ENCODE peak calls at places on chromosomes 1 and 21, in eight cellular contexts. N is ascending aorta; S is fibroblast of lung; M is vagina; R is left lung; E is mesendoderm; X is effector memory CD4-positive, alpha-beta T cell; J is thyroid gland. A is an unnamed sample.

GRCh38 chr21:37186983-37187382 is 80.2 kb downstream of the VPS26C start:
- DNase-seq in N (no peak), S (no peak), M (no peak), R (no peak), E (no peak), X (no peak), J (no peak), A (no peak)

GRCh38 chr1:145918992-145919939 is 749 bp upstream of the PEX11B start:
- DNase-seq in N (no peak), S (peak), M (no peak), R (peak), E (peak), X (no peak), J (peak), A (no peak)

GRCh38 chr1:12184008-12184681 is 17.4 kb downstream of the TNFRSF1B start:
- DNase-seq in N (peak), S (peak), M (peak), R (peak), E (peak), X (no peak), J (peak), A (peak)

GRCh38 chr21:34336756-34337391 is 26.9 kb upstream of the KCNE2 start:
- DNase-seq in N (no peak), S (peak), M (no peak), R (no peak), E (no peak), X (no peak), J (no peak), A (no peak)

GRCh38 chr1:207027221-207027777 is 5.3 kb downstream of the C1orf116 start:
- DNase-seq in N (no peak), S (peak), M (no peak), R (peak), E (no peak), X (no peak), J (no peak), A (no peak)

GRCh38 chr1:21539933-21540332 is 30.7 kb downstream of the ALPL start:
- DNase-seq in N (no peak), S (peak), M (no peak), R (no peak), E (peak), X (no peak), J (no peak), A (no peak)

GRCh38 chr1:33802268-33802667 is 61.6 kb upstream of the HMGB4 start:
- DNase-seq in N (no peak), S (no peak), M (no peak), R (no peak), E (no peak), X (no peak), J (no peak), A (no peak)

GRCh38 chr1:60449876-60450275 is 376.3 kb upstream of the C1orf87 start:
- DNase-seq in N (no peak), S (no peak), M (no peak), R (no peak), E (no peak), X (no peak), J (no peak), A (no peak)

GRCh38 chr1:94806451-94806861 is 13.7 kb upstream of the SLC44A3 start:
- DNase-seq in N (no peak), S (peak), M (no peak), R (no peak), E (no peak), X (no peak), J (no peak), A (no peak)

GRCh38 chr1:201721131-201722049 is 107.6 kb upstream of the IPO9 start:
- DNase-seq in N (no peak), S (peak), M (no peak), R (no peak), E (peak), X (no peak), J (no peak), A (no peak)

GRCh38 chr1:23751050-23751814 is 8.0 kb downstream of the ELOA start:
- DNase-seq in N (no peak), S (peak), M (no peak), R (no peak), E (peak), X (peak), J (peak), A (no peak)

GRCh38 chr1:53905509-53905908 is 11.5 kb downstream of the DIO1 start:
- DNase-seq in N (no peak), S (no peak), M (no peak), R (no peak), E (no peak), X (no peak), J (peak), A (no peak)

GRCh38 chr1:223429821-223430220 is 36.6 kb downstream of the CCDC185 start:
- DNase-seq in N (no peak), S (peak), M (no peak), R (no peak), E (no peak), X (no peak), J (no peak), A (no peak)

GRCh38 chr1:47881505-47882442 is 115.4 kb downstream of the TRABD2B start:
- DNase-seq in N (no peak), S (no peak), M (no peak), R (no peak), E (no peak), X (no peak), J (no peak), A (no peak)

GRCh38 chr1:167057297-167057688 is 32.9 kb downstream of the GPA33 start:
- DNase-seq in N (no peak), S (peak), M (peak), R (no peak), E (peak), X (no peak), J (peak), A (peak)

GRCh38 chr1:105087496-105087895 is 1337.8 kb downstream of the AMY1C start:
- DNase-seq in N (no peak), S (peak), M (no peak), R (no peak), E (no peak), X (no peak), J (no peak), A (no peak)

GRCh38 chr1:12407050-12407961 is 177.5 kb downstream of the VPS13D start:
- DNase-seq in N (no peak), S (peak), M (no peak), R (no peak), E (no peak), X (no peak), J (peak), A (no peak)

GRCh38 chr1:94801919-94802546 is 18.1 kb upstream of the SLC44A3 start:
- DNase-seq in N (no peak), S (peak), M (no peak), R (peak), E (peak), X (no peak), J (peak), A (no peak)

GRCh38 chr1:223486366-223486765 is 93.2 kb downstream of the CCDC185 start:
- DNase-seq in N (no peak), S (no peak), M (no peak), R (no peak), E (no peak), X (no peak), J (no peak), A (no peak)

GRCh38 chr1:47575855-47576757 is 138.3 kb downstream of the FOXD2 start:
- DNase-seq in N (no peak), S (peak), M (no peak), R (no peak), E (peak), X (no peak), J (no peak), A (no peak)

GRCh38 chr1:24643362-24644346 is 552 bp downstream of the SRRM1 start:
- DNase-seq in N (no peak), S (peak), M (peak), R (peak), E (peak), X (no peak), J (no peak), A (no peak)

GRCh38 chr1:214003233-214003632 is 15.5 kb downstream of the PROX1 start:
- DNase-seq in N (no peak), S (no peak), M (no peak), R (no peak), E (no peak), X (no peak), J (no peak), A (no peak)

GRCh38 chr1:34925730-34926129 is 3.7 kb downstream of the DLGAP3 start:
- DNase-seq in N (no peak), S (no peak), M (peak), R (no peak), E (no peak), X (no peak), J (no peak), A (no peak)

GRCh38 chr1:6597777-6598131 is 4.9 kb downstream of the KLHL21 start:
- DNase-seq in N (no peak), S (no peak), M (no peak), R (no peak), E (no peak), X (no peak), J (no peak), A (no peak)
- H3K27ac ChIP-seq in N (peak), S (no peak), M (peak), R (no peak), E (no peak), X (no peak), J (no peak), A (peak)

DNA sequence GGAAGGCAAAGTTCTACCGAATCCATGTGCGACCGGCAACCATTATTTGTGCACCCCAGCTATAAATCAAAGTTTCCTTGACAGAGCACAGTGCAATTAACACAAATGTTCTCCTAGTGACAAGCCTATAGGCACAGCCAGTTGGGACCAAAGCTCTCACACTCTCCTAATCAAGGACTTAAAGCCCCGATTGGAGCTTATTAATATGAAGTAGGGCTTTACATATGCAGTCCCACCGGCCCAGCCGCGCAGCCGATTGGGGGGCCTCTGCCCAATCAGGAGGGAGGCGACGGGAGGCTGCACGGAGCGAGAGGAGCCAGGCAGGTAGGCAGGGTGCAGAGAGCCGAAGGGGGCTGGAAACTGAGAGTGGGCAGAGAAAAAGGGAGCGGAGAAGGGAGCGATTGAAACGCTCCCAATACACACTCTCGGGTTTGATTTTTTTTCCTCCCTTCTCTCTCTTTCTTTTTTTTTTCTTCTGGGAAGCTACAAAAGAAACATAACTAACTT is at the start of gene ESRRG:
- DNase-seq in N (no peak), S (peak), M (no peak), R (peak), E (peak), X (no peak), J (peak), A (peak)
- H3K27ac ChIP-seq in N (no peak), S (no peak), M (no peak), R (no peak), E (no peak), X (no peak), J (peak), A (no peak)

GRCh38 chr1:216598448-216598847 is 124.8 kb downstream of the ESRRG start:
- DNase-seq in N (no peak), S (no peak), M (no peak), R (no peak), E (peak), X (no peak), J (no peak), A (no peak)

GRCh38 chr1:216604771-216605170 is 118.5 kb downstream of the ESRRG start:
- DNase-seq in N (no peak), S (no peak), M (no peak), R (no peak), E (no peak), X (no peak), J (no peak), A (no peak)

GRCh38 chr1:216601427-216601751 is 121.8 kb downstream of the ESRRG start:
- DNase-seq in N (no peak), S (no peak), M (no peak), R (no peak), E (no peak), X (no peak), J (no peak), A (no peak)

GRCh38 chr1:216599851-216600250 is 123.4 kb downstream of the ESRRG start:
- DNase-seq in N (no peak), S (no peak), M (no peak), R (no peak), E (no peak), X (no peak), J (no peak), A (no peak)

GRCh38 chr1:216600730-216601426 is 122.4 kb downstream of the ESRRG start:
- DNase-seq in N (no peak), S (peak), M (peak), R (peak), E (peak), X (no peak), J (peak), A (peak)
- H3K27ac ChIP-seq in N (peak), S (peak), M (peak), R (peak), E (peak), X (no peak), J (peak), A (peak)

DNA sequence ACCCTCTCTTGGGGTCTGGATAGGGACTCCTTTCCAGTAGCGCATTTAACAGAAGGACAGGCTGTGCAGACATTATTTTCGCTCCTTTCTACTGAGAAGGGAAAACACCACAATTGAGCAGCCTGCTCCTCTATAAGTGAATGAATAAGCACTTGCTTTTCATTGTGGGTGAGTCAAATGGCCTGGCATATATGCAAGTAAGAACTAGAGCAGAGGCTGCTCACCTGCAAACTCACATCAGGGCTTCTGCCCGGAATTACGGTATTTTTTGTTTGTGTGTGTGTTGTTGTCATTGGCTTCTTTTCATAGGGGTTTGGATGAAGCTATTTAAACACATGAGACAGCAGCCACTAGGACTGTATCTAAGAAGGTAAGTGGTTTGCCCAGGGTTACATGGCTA is 200.1 kb upstream of the CAMK1G start:
- DNase-seq in N (no peak), S (no peak), M (no peak), R (no peak), E (no peak), X (no peak), J (no peak), A (no peak)
- H3K27ac ChIP-seq in N (no peak), S (no peak), M (no peak), R (no peak), E (peak), X (no peak), J (no peak), A (no peak)

GRCh38 chr1:202957733-202958543 is at the start of gene ADIPOR1:
- DNase-seq in N (peak), S (peak), M (no peak), R (peak), E (peak), X (peak), J (peak), A (peak)

GRCh38 chr1:202964755-202965440 is 2.2 kb downstream of the CYB5R1 start:
- DNase-seq in N (no peak), S (peak), M (no peak), R (no peak), E (peak), X (no peak), J (no peak), A (no peak)

GRCh38 chr1:202958544-202959275 is 598 bp upstream of the ADIPOR1 start:
- DNase-seq in N (no peak), S (no peak), M (no peak), R (no peak), E (no peak), X (no peak), J (no peak), A (no peak)

GRCh38 chr1:202959276-202959620 is 1.1 kb upstream of the ADIPOR1 start:
- DNase-seq in N (no peak), S (peak), M (no peak), R (no peak), E (no peak), X (no peak), J (no peak), A (no peak)

GRCh38 chr1:202961220-202961880 is 3.2 kb upstream of the ADIPOR1 start:
- DNase-seq in N (no peak), S (no peak), M (no peak), R (no peak), E (no peak), X (no peak), J (no peak), A (no peak)
- H3K27ac ChIP-seq in N (no peak), S (no peak), M (no peak), R (no peak), E (no peak), X (no peak), J (no peak), A (no peak)

DNA sequence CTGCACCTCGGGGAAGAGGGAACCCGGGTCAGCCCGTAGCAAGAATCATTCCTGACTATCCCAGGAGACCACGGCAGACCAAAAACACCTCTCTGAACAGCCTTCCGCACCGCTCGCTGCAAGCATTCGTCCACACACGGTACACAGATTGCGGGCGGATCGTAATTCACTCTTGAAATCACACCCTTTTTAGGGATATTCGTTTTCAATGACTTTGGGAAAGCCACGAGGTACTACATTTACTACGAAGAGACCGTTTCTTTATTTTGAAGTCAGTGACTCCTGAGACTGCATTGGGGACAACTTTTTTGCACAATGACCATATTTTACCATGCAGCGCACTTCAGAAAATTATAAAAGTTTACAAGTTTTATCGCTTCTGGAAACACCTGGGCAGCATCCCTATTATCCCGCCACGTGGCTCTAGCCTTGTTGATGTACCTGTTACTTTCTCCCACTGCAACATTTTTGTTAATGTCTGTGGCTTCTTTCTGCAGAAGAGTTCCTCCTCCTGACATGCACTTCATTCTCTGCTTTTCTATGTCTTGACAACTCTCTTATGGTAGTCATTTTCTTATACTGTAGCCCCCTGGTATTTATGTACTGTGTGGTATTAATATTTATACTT is 1.2 kb upstream of the AKT3 start:
- DNase-seq in N (no peak), S (no peak), M (no peak), R (no peak), E (no peak), X (no peak), J (no peak), A (no peak)
- H3K27ac ChIP-seq in N (peak), S (peak), M (peak), R (peak), E (peak), X (peak), J (peak), A (peak)

GRCh38 chr1:234770031-234770795 is 160.2 kb upstream of the IRF2BP2 start:
- DNase-seq in N (no peak), S (no peak), M (no peak), R (no peak), E (no peak), X (no peak), J (no peak), A (no peak)
- H3K27ac ChIP-seq in N (no peak), S (no peak), M (no peak), R (no peak), E (no peak), X (no peak), J (no peak), A (no peak)

GRCh38 chr1:3587133-3587733 is 24.1 kb downstream of the MEGF6 start:
- DNase-seq in N (no peak), S (no peak), M (no peak), R (no peak), E (no peak), X (no peak), J (no peak), A (no peak)
- H3K27ac ChIP-seq in N (no peak), S (no peak), M (no peak), R (no peak), E (no peak), X (no peak), J (no peak), A (no peak)